ENCODE peak calls at places on chromosome 22, in four cellular contexts. L is esophagus squamous epithelium, O is uterus, D is ovary. U is an unnamed sample.

GRCh38 chr22:22235564-22235963 is 9.0 kb upstream of the VPREB1 start:
- DNase-seq in L (no peak), O (no peak), D (no peak), U (peak; percentile 47)

GRCh38 chr22:23804781-23805291 is 18.1 kb downstream of the SMARCB1 start:
- DNase-seq in L (no peak), O (no peak), D (no peak), U (peak; percentile 81)

GRCh38 chr22:45861259-45861658 is 115.7 kb downstream of the WNT7B start:
- DNase-seq in L (no peak), O (no peak), D (no peak), U (no peak)

GRCh38 chr22:36328635-36329216 is 59.0 kb downstream of the MYH9 start:
- DNase-seq in L (no peak), O (peak; percentile 79), D (peak; percentile 67), U (peak; percentile 63)

GRCh38 chr22:36732609-36733008 is 29.1 kb upstream of the CACNG2 start:
- DNase-seq in L (no peak), O (no peak), D (no peak), U (peak; percentile 3)

GRCh38 chr22:20017622-20017958 is 967 bp upstream of the ARVCF start:
- DNase-seq in L (no peak), O (no peak), D (peak; percentile 35), U (no peak)

GRCh38 chr22:48249721-48250268 is 1487.3 kb downstream of the TBC1D22A start:
- DNase-seq in L (no peak), O (no peak), D (no peak), U (no peak)

GRCh38 chr22:46027219-46028068 is 50.5 kb upstream of the WNT7B start:
- DNase-seq in L (no peak), O (peak; percentile 69), D (peak; percentile 85), U (peak; percentile 86)

GRCh38 chr22:20154602-20155183 is 3.8 kb upstream of the CCDC188 start:
- DNase-seq in L (no peak), O (no peak), D (no peak), U (no peak)

GRCh38 chr22:48499456-48500425 is 1327.9 kb downstream of the BRD1 start:
- DNase-seq in L (no peak), O (no peak), D (no peak), U (no peak)

GRCh38 chr22:50531546-50532352 is 1.9 kb upstream of the TYMP start:
- DNase-seq in L (no peak), O (peak; percentile 66), D (peak; percentile 45), U (no peak)
- TF ChIP-seq POLR2A in L (no peak), O (peak; percentile 46), D (no peak), U (no peak)

GRCh38 chr22:28118957-28119631 is 200.0 kb upstream of the PITPNB start:
- DNase-seq in L (no peak), O (no peak), D (no peak), U (no peak)

GRCh38 chr22:28112548-28113043 is 193.5 kb upstream of the PITPNB start:
- DNase-seq in L (no peak), O (peak; percentile 33), D (no peak), U (peak; percentile 35)

GRCh38 chr22:28116261-28116673 is 197.2 kb upstream of the PITPNB start:
- DNase-seq in L (no peak), O (peak; percentile 81), D (peak; percentile 28), U (peak; percentile 23)

GRCh38 chr22:28112130-28112529 is 193.1 kb upstream of the PITPNB start:
- DNase-seq in L (no peak), O (no peak), D (no peak), U (no peak)

GRCh38 chr22:28115426-28115825 is 196.4 kb upstream of the PITPNB start:
- DNase-seq in L (no peak), O (no peak), D (no peak), U (no peak)
- TF ChIP-seq POLR2A in L (no peak), O (no peak), D (no peak), U (no peak)

GRCh38 chr22:33920927-33921575 is 775 bp upstream of the LARGE1 start:
- DNase-seq in L (peak; percentile 63), O (peak; percentile 100), D (peak; percentile 99), U (peak; percentile 98)
- TF ChIP-seq POLR2A in L (no peak), O (peak; percentile 95), D (peak; percentile 37), U (peak; percentile 2)

GRCh38 chr22:29767289-29768051 is at the start of gene UQCR10:
- DNase-seq in L (peak; percentile 62), O (peak; percentile 88), D (peak; percentile 92), U (peak; percentile 96)
- TF ChIP-seq POLR2A in L (no peak), O (peak; percentile 50), D (peak; percentile 74), U (no peak)